ENCODE peak calls at places on chromosomes 5 and 9, in six cellular contexts. E, F, Z, A, D and G are unnamed samples.
A peak's percentile ranks its signal among the peaks of the same experiment; 100 is the strongest.

GRCh38 chr5:146079695-146080361 is 25.5 kb downstream of the PLAC8L1 start:
- DNase-seq in E (no peak), Z (peak; percentile 32), A (no peak), F (peak; percentile 32), D (no peak), G (no peak)

GRCh38 chr9:97711223-97711626 is 14.1 kb upstream of the XPA start:
- DNase-seq in Z (no peak), A (no peak), D (no peak), E (no peak), F (no peak), G (no peak)

GRCh38 chr5:97167435-97167834 is 15.6 kb downstream of the RIOK2 start:
- DNase-seq in D (no peak), Z (no peak), E (no peak), A (no peak), F (no peak), G (no peak)

GRCh38 chr9:3939820-3940219 is 360.0 kb downstream of the GLIS3 start:
- DNase-seq in A (no peak), D (no peak), Z (no peak), F (no peak), E (no peak), G (no peak)

GRCh38 chr5:66991746-66992145 is 204.9 kb downstream of the CD180 start:
- DNase-seq in F (no peak), D (no peak), A (no peak), E (no peak), Z (no peak), G (no peak)

GRCh38 chr9:79213417-79214125 is 358.2 kb upstream of the TLE4 start:
- DNase-seq in F (peak; percentile 34), Z (peak; percentile 63), E (no peak), D (no peak), A (no peak), G (no peak)

GRCh38 chr5:11012295-11012694 is 251.3 kb upstream of the DAP start:
- DNase-seq in Z (no peak), D (no peak), F (no peak), E (no peak), A (no peak), G (no peak)

GRCh38 chr5:134133213-134133994 is 18.9 kb downstream of the TCF7 start:
- DNase-seq in Z (no peak), E (no peak), F (no peak), A (no peak), D (no peak), G (no peak)

GRCh38 chr9:16143310-16143709 is 590.5 kb downstream of the CCDC171 start:
- DNase-seq in Z (no peak), A (no peak), E (no peak), D (no peak), F (no peak), G (no peak)

GRCh38 chr9:117403403-117403811 is 11.4 kb downstream of the ASTN2 start:
- DNase-seq in E (no peak), F (no peak), A (no peak), D (no peak), Z (no peak), G (no peak)

GRCh38 chr9:12054235-12054634 is 639.0 kb upstream of the TYRP1 start:
- DNase-seq in D (no peak), F (no peak), Z (no peak), E (no peak), A (no peak), G (no peak)

GRCh38 chr5:38257236-38258036 is 923 bp upstream of the EGFLAM start:
- DNase-seq in Z (no peak), F (no peak), A (no peak), E (no peak), D (no peak), G (no peak)

GRCh38 chr5:169126376-169127043 is 174.4 kb downstream of the SLIT3 start:
- DNase-seq in F (peak; percentile 49), E (no peak), D (no peak), A (no peak), Z (peak; percentile 75), G (no peak)

GRCh38 chr9:21097817-21098216 is 20.1 kb upstream of the IFNB1 start:
- DNase-seq in A (no peak), Z (no peak), E (no peak), D (no peak), F (no peak), G (no peak)

GRCh38 chr9:34957492-34958410 is at the start of gene PHF24:
- DNase-seq in Z (peak; percentile 47), F (no peak), A (no peak), D (no peak), E (no peak), G (no peak)

GRCh38 chr5:134994560-134995156 is 27.0 kb downstream of the CATSPER3 start:
- DNase-seq in E (no peak), A (no peak), Z (no peak), F (no peak), D (no peak), G (no peak)

GRCh38 chr9:105355810-105356209 is 92.0 kb upstream of the FSD1L start:
- DNase-seq in Z (peak; percentile 60), A (no peak), E (no peak), F (peak; percentile 71), D (no peak), G (no peak)

GRCh38 chr5:168853972-168854371 is 274.8 kb upstream of the PANK3 start:
- DNase-seq in A (no peak), D (no peak), Z (no peak), F (no peak), E (no peak), G (no peak)

GRCh38 chr5:151799407-151799806 is 27.7 kb downstream of the G3BP1 start:
- DNase-seq in Z (no peak), F (no peak), D (no peak), A (no peak), E (no peak), G (no peak)

GRCh38 chr5:149799119-149799623 is 69.1 kb downstream of the PPARGC1B start:
- DNase-seq in Z (peak; percentile 94), D (no peak), F (peak; percentile 65), E (peak; percentile 82), A (peak; percentile 70), G (no peak)

GRCh38 chr9:81964216-81965171 is 21.2 kb downstream of the SPATA31D3 start:
- DNase-seq in E (peak; percentile 40), Z (peak; percentile 83), D (no peak), F (peak; percentile 56), A (peak; percentile 3), G (no peak)

GRCh38 chr5:135560858-135561257 is 17.9 kb downstream of the CXCL14 start:
- DNase-seq in F (peak; percentile 78), E (peak; percentile 58), D (no peak), Z (peak; percentile 90), A (peak; percentile 24), G (peak; percentile 88)

GRCh38 chr9:3807601-3808000 is 281.8 kb upstream of the RFX3 start:
- DNase-seq in E (no peak), D (no peak), Z (no peak), A (no peak), F (no peak), G (no peak)

GRCh38 chr5:9342161-9342787 is 203.6 kb downstream of the SEMA5A start:
- DNase-seq in D (no peak), A (no peak), F (no peak), Z (no peak), E (no peak), G (no peak)

GRCh38 chr5:163529698-163530097 is 24.3 kb downstream of the MAT2B start:
- DNase-seq in Z (no peak), F (no peak), D (no peak), A (no peak), E (no peak), G (no peak)

GRCh38 chr5:35811108-35811741 is 45.5 kb upstream of the IL7R start:
- DNase-seq in E (no peak), Z (no peak), D (no peak), F (no peak), A (no peak), G (no peak)

GRCh38 chr5:35816881-35817521 is 39.7 kb upstream of the IL7R start:
- DNase-seq in Z (no peak), E (no peak), A (no peak), D (no peak), F (no peak), G (no peak)

GRCh38 chr5:35819026-35819425 is 37.7 kb upstream of the IL7R start:
- DNase-seq in Z (no peak), A (no peak), F (no peak), D (no peak), E (no peak), G (no peak)

GRCh38 chr5:35813456-35813855 is 43.2 kb upstream of the IL7R start:
- DNase-seq in D (no peak), F (no peak), E (no peak), A (no peak), Z (peak; percentile 67), G (no peak)

GRCh38 chr5:35815089-35815936 is 41.4 kb upstream of the IL7R start:
- DNase-seq in F (peak; percentile 40), E (no peak), A (no peak), Z (no peak), D (no peak), G (no peak)
- TF ChIP-seq CTCF in F (peak; percentile 73), E (peak; percentile 38), A (peak; percentile 45), Z (peak; percentile 26), D (no peak), G (peak; percentile 70)

DNA sequence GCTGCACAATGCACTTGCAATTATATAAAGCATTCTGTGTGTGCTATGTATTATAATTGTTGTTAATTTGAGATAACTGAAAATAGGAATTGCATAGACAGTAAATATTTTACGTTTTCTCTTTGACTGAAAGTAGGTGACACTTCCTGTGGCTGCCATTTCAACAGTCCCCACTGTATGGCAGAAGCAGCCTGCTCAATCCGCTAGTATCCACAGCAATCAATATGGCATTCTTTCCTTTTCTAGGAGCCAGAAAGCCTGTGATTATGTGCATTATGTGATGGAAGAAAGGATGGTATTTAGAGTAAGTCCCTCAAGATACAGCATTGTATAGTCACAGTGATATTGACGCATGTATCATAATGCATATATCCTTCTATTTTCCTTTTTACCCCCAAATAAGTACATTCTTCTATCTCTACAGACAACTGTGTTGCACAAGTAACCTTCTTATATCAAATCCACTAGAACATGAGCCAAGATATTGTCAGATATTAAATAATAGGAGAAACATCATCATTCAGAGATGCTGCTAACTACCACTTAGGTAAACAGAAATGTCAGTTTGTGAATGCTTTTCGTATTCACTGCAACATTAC is 59.7 kb downstream of the CARTPT start:
- DNase-seq in F (peak; percentile 65), A (no peak), E (no peak), Z (peak; percentile 25), D (no peak), G (no peak)
- TF ChIP-seq CTCF in F (peak; percentile 75), A (peak; percentile 42), E (peak; percentile 26), Z (no peak), D (peak; percentile 80), G (peak; percentile 78)

GRCh38 chr5:104345513-104345823 is 782.9 kb upstream of the NUDT12 start:
- DNase-seq in D (no peak), A (no peak), F (no peak), Z (no peak), E (no peak), G (no peak)

GRCh38 chr5:104344809-104345512 is 782.4 kb upstream of the NUDT12 start:
- DNase-seq in E (no peak), D (no peak), F (peak; percentile 34), A (no peak), Z (peak; percentile 56), G (no peak)

GRCh38 chr5:104352954-104353353 is 790.4 kb upstream of the NUDT12 start:
- DNase-seq in E (no peak), D (no peak), F (no peak), A (no peak), Z (no peak), G (no peak)

GRCh38 chr5:104347119-104347708 is 784.6 kb upstream of the NUDT12 start:
- DNase-seq in F (peak; percentile 59), A (no peak), E (peak; percentile 5), Z (peak; percentile 35), D (no peak), G (no peak)
- TF ChIP-seq CTCF in F (peak; percentile 29), A (no peak), E (no peak), Z (no peak), D (no peak), G (peak; percentile 70)

GRCh38 chr9:88388203-88388885 is at the start of gene SPIN1:
- DNase-seq in Z (peak; percentile 90), E (no peak), D (no peak), A (no peak), F (peak; percentile 64), G (peak; percentile 93)
- TF ChIP-seq CTCF in Z (no peak), E (no peak), D (no peak), A (peak; percentile 30), F (peak; percentile 43), G (peak; percentile 73)